ENCODE peak calls at places on chromosome 14, in ten cellular contexts. O is iPS DF 6.9, M is breast epithelium, Q is stomach, H is neural progenitor cell, J is HepG2, A is hepatocyte, R is IMR-90, N is ascending aorta, I is psoas muscle. F is an unnamed sample.

GRCh38 chr14:43003845-43004244 is 1397.2 kb downstream of the LRFN5 start:
- DNase-seq in H (peak; percentile 40), N (no peak), M (no peak), A (no peak), R (peak; percentile 1), Q (no peak), O (no peak), I (no peak), J (peak; percentile 13), F (no peak)

GRCh38 chr14:22427771-22428228 is 161.2 kb downstream of the DAD1 start:
- DNase-seq in O (no peak), H (peak; percentile 17), N (no peak), J (peak; percentile 81), I (no peak), Q (no peak), A (peak; percentile 57), R (peak; percentile 57), M (no peak), F (no peak)

GRCh38 chr14:21071225-21072041 is 1.3 kb downstream of the ARHGEF40 start:
- DNase-seq in Q (peak; percentile 73), H (peak; percentile 90), A (peak; percentile 93), O (no peak), M (peak; percentile 65), N (peak; percentile 72), I (peak; percentile 88), R (peak; percentile 95), J (peak; percentile 56), F (peak; percentile 83)

GRCh38 chr14:64279719-64280668 is 14.2 kb downstream of the ESR2 start:
- DNase-seq in R (peak; percentile 24), Q (peak; percentile 28), M (no peak), N (no peak), O (no peak), I (no peak), J (no peak), A (no peak), H (no peak), F (no peak)

GRCh38 chr14:96096639-96097610 is 57.8 kb downstream of the C14orf132 start:
- DNase-seq in J (no peak), A (no peak), N (no peak), H (no peak), Q (no peak), I (no peak), R (no peak), O (no peak), M (no peak), F (no peak)

GRCh38 chr14:34027130-34027989 is 76.5 kb upstream of the EGLN3 start:
- DNase-seq in N (no peak), R (no peak), H (no peak), A (no peak), M (no peak), J (no peak), Q (no peak), I (no peak), O (no peak), F (no peak)

GRCh38 chr14:78253986-78254385 is 83.8 kb downstream of the NRXN3 start:
- DNase-seq in M (no peak), J (no peak), Q (no peak), A (no peak), O (no peak), R (peak; percentile 43), N (no peak), I (no peak), H (no peak), F (no peak)

GRCh38 chr14:62957562-62957961 is 87.7 kb downstream of the KCNH5 start:
- DNase-seq in I (no peak), M (no peak), H (no peak), J (no peak), Q (no peak), R (peak; percentile 99), A (peak; percentile 5), N (no peak), O (no peak), F (no peak)

GRCh38 chr14:99749763-99750715 is 43.2 kb upstream of the EML1 start:
- DNase-seq in H (no peak), I (peak; percentile 50), N (no peak), A (no peak), M (no peak), Q (no peak), O (no peak), R (no peak), J (no peak), F (peak; percentile 44)

GRCh38 chr14:105351410-105351809 is 36.9 kb downstream of the PACS2 start:
- DNase-seq in J (no peak), O (no peak), M (no peak), Q (no peak), A (no peak), I (no peak), H (no peak), N (no peak), R (no peak), F (no peak)

GRCh38 chr14:70086685-70087379 is 101.9 kb downstream of the SLC8A3 start:
- DNase-seq in Q (peak; percentile 34), A (peak; percentile 78), R (peak; percentile 54), I (peak; percentile 15), J (peak; percentile 14), M (no peak), N (no peak), H (peak; percentile 65), O (peak; percentile 11), F (no peak)

GRCh38 chr14:77206261-77206824 is 24.7 kb downstream of the TMEM63C start:
- DNase-seq in R (no peak), I (no peak), O (no peak), J (no peak), M (no peak), H (no peak), N (no peak), A (no peak), Q (no peak), F (no peak)

GRCh38 chr14:74518221-74518620 is 24.7 kb downstream of the ISCA2 start:
- DNase-seq in Q (no peak), H (no peak), R (no peak), A (no peak), M (no peak), I (no peak), J (no peak), O (no peak), N (no peak), F (no peak)

GRCh38 chr14:78316058-78316457 is 145.9 kb downstream of the NRXN3 start:
- DNase-seq in I (no peak), R (no peak), Q (no peak), N (no peak), J (no peak), O (no peak), H (peak; percentile 19), M (no peak), A (no peak), F (no peak)

GRCh38 chr14:88551936-88552565 is 2.8 kb downstream of the PTPN21 start:
- DNase-seq in R (peak; percentile 19), J (no peak), O (no peak), N (no peak), A (no peak), Q (no peak), M (no peak), H (peak; percentile 43), I (peak; percentile 21), F (no peak)

GRCh38 chr14:49512147-49512551 is 74.0 kb downstream of the RPS29 start:
- DNase-seq in H (no peak), I (no peak), Q (no peak), O (no peak), M (no peak), R (peak; percentile 79), A (no peak), J (no peak), N (no peak), F (no peak)

GRCh38 chr14:68955164-68955921 is 23.8 kb downstream of the ACTN1 start:
- DNase-seq in O (no peak), J (peak; percentile 93), I (peak; percentile 32), Q (no peak), A (no peak), N (no peak), H (no peak), R (peak; percentile 42), M (no peak), F (no peak)
- H3K4me3 ChIP-seq in O (no peak overlapping the region), J (peak overlapping the region; percentile 30), I (no peak overlapping the region), Q (peak overlapping the region; percentile 21), A (no peak overlapping the region), N (no peak overlapping the region), H (no peak overlapping the region), R (no peak overlapping the region), M (no peak overlapping the region), F (no peak overlapping the region)

DNA sequence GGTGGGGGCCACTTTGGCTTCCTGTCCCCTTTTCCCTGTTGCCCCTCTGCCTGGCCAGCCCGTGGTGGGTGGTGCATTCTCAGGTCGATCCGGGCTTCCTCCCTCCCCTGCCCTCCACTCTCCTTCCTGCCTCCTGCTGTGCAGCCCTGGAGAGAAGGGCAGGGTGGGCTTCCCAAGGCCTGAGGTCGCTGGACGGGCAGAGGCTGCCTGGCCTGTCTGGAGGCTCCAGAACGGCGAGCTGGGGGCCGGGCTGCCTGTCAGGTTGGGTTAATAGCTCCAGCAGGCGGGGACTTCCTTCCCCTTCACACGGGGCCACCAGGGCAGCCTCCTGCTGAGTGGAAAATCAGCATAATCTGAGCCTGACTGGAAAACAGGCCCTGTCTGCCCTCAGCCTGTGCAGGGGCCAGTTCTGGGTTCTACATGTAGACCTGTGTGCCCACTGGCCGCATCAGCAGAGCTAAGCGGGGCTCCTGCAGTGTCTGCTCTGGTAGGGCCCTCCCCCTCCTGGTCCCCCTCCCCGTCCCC is 11.3 kb downstream of the KIF26A start:
- DNase-seq in H (peak; percentile 87), N (no peak), I (peak; percentile 12), R (no peak), M (no peak), O (no peak), A (peak; percentile 69), Q (no peak), J (no peak), F (no peak)
- H3K36me3 ChIP-seq in H (no peaks in the 10 kb centered on the region), N (no peaks in the 10 kb centered on the region), I (no peaks in the 10 kb centered on the region), R (no peaks in the 10 kb centered on the region), M (no peaks in the 10 kb centered on the region), O (peaks cover 13% of the 10 kb centered on the region), A (no peaks in the 10 kb centered on the region), Q (no peaks in the 10 kb centered on the region), J (no peaks in the 10 kb centered on the region), F (no peaks in the 10 kb centered on the region)

DNA sequence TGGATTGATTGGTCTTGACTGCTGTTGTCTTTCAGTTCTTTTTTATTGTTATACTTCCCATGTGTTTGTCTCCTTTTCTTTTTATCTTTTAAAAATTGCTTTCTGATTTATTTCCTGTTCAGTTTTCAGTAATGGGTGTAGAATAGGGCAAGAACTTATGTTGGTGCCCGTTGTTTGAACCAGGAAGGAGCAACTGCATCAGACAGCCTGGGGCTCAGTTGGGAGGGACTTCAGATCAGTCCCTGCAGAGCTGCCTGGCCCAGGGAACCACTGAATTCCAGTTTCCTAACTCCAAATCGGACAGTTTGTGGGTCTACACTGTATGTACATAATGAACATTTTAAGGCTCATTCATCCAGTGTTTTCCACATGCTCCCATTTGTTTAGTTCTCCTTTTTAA is 64.9 kb downstream of the FBXO34 start:
- DNase-seq in I (no peak), A (no peak), O (no peak), R (no peak), Q (peak; percentile 42), N (no peak), H (no peak), M (peak; percentile 60), J (no peak), F (no peak)
- H3K4me1 ChIP-seq in I (peaks cover 58% of the 10 kb centered on the region), A (peaks cover 50% of the 10 kb centered on the region), O (no peaks in the 10 kb centered on the region), R (peaks cover 18% of the 10 kb centered on the region), Q (peaks cover 75% of the 10 kb centered on the region), N (no peaks in the 10 kb centered on the region), H (peaks cover 8% of the 10 kb centered on the region), M (no peaks in the 10 kb centered on the region), J (peaks cover 20% of the 10 kb centered on the region), F (peaks cover 15% of the 10 kb centered on the region)

DNA sequence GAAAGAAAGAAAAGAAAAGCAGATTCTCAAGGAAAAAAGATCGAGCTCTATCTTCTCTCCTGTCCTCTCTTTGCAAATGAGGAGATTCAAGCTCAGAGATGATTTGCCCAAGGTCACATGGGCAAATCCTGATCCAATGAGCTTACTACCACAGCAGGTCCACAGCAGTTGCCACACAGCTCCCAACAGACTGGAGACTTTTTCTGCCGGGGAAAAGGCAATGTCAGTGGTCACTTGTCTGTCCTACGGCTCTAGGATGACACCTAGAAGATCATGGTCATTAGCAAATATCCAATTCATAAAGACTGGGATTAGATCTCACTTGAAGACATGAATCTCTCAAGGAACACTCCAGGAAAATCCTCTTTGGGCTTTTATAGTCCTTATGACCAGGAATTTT is 58.8 kb downstream of the TTC7B start:
- DNase-seq in J (no peak), I (peak; percentile 37), Q (peak; percentile 22), A (no peak), R (no peak), H (no peak), N (no peak), O (no peak), M (no peak), F (no peak)
- H3K4me3 ChIP-seq in J (no peak overlapping the region), I (peak overlapping the region; percentile 65), Q (peak overlapping the region; percentile 43), A (no peak overlapping the region), R (no peak overlapping the region), H (peak overlapping the region; percentile 43), N (no peak overlapping the region), O (no peak overlapping the region), M (no peak overlapping the region), F (no peak overlapping the region)